ENCODE peak calls at places on chromosome 18, in nine cellular contexts. One of them, this sample, is unnamed. For H3K4me1, the result is how much of the 10 kb centered on the place peaks cover.

GRCh38 chr18:46939337-46939963 is 22.0 kb downstream of the KATNAL2 start:
- DNase-seq in psoas muscle: no peak
- DNase-seq in K562: no peak
- DNase-seq in cardiac muscle cell: peak
- DNase-seq in gastrocnemius medialis: peak
- DNase-seq in neural progenitor cell: no peak
- DNase-seq in heart left ventricle: no peak
- DNase-seq in thoracic aorta: no peak
- DNase-seq in left ventricle myocardium inferior: no peak
- DNase-seq in this sample: no peak

GRCh38 chr18:25587545-25587944 is 235.6 kb upstream of the ZNF521 start:
- DNase-seq in left ventricle myocardium inferior: no peak
- DNase-seq in thoracic aorta: no peak
- DNase-seq in gastrocnemius medialis: no peak
- DNase-seq in cardiac muscle cell: no peak
- DNase-seq in K562: no peak
- DNase-seq in heart left ventricle: no peak
- DNase-seq in psoas muscle: no peak
- DNase-seq in neural progenitor cell: no peak
- DNase-seq in this sample: no peak

GRCh38 chr18:34789768-34790344 is 79.8 kb downstream of the DTNA start:
- DNase-seq in thoracic aorta: no peak
- DNase-seq in psoas muscle: no peak
- DNase-seq in cardiac muscle cell: no peak
- DNase-seq in heart left ventricle: no peak
- DNase-seq in K562: no peak
- DNase-seq in gastrocnemius medialis: no peak
- DNase-seq in left ventricle myocardium inferior: no peak
- DNase-seq in neural progenitor cell: no peak
- DNase-seq in this sample: no peak

GRCh38 chr18:70415823-70416488 is 127.1 kb downstream of the SOCS6 start:
- DNase-seq in thoracic aorta: no peak
- DNase-seq in psoas muscle: no peak
- DNase-seq in neural progenitor cell: no peak
- DNase-seq in K562: no peak
- DNase-seq in left ventricle myocardium inferior: no peak
- DNase-seq in heart left ventricle: no peak
- DNase-seq in gastrocnemius medialis: no peak
- DNase-seq in cardiac muscle cell: no peak
- DNase-seq in this sample: no peak

GRCh38 chr18:23719634-23720201 is 30.5 kb downstream of the LAMA3 start:
- DNase-seq in K562: peak
- DNase-seq in cardiac muscle cell: peak
- DNase-seq in psoas muscle: no peak
- DNase-seq in neural progenitor cell: no peak
- DNase-seq in left ventricle myocardium inferior: no peak
- DNase-seq in heart left ventricle: no peak
- DNase-seq in thoracic aorta: peak
- DNase-seq in gastrocnemius medialis: no peak
- DNase-seq in this sample: no peak

GRCh38 chr18:9428301-9428706 is 47.0 kb upstream of the RALBP1 start:
- DNase-seq in heart left ventricle: no peak
- DNase-seq in K562: no peak
- DNase-seq in cardiac muscle cell: no peak
- DNase-seq in thoracic aorta: no peak
- DNase-seq in neural progenitor cell: no peak
- DNase-seq in left ventricle myocardium inferior: no peak
- DNase-seq in gastrocnemius medialis: no peak
- DNase-seq in psoas muscle: peak
- DNase-seq in this sample: no peak

GRCh38 chr18:63409301-63409700 is 13.0 kb downstream of the VPS4B start:
- DNase-seq in heart left ventricle: no peak
- DNase-seq in gastrocnemius medialis: no peak
- DNase-seq in cardiac muscle cell: no peak
- DNase-seq in psoas muscle: no peak
- DNase-seq in K562: no peak
- DNase-seq in neural progenitor cell: no peak
- DNase-seq in left ventricle myocardium inferior: no peak
- DNase-seq in thoracic aorta: no peak
- DNase-seq in this sample: no peak

GRCh38 chr18:9992988-9993845 is 79.4 kb downstream of the VAPA start:
- DNase-seq in thoracic aorta: no peak
- DNase-seq in heart left ventricle: no peak
- DNase-seq in neural progenitor cell: no peak
- DNase-seq in K562: no peak
- DNase-seq in gastrocnemius medialis: no peak
- DNase-seq in cardiac muscle cell: no peak
- DNase-seq in left ventricle myocardium inferior: no peak
- DNase-seq in psoas muscle: no peak
- DNase-seq in this sample: no peak

GRCh38 chr18:37565138-37565984 is at the start of gene CELF4:
- DNase-seq in left ventricle myocardium inferior: no peak
- DNase-seq in thoracic aorta: no peak
- DNase-seq in psoas muscle: no peak
- DNase-seq in neural progenitor cell: peak
- DNase-seq in gastrocnemius medialis: no peak
- DNase-seq in K562: no peak
- DNase-seq in heart left ventricle: no peak
- DNase-seq in cardiac muscle cell: no peak
- DNase-seq in this sample: no peak

GRCh38 chr18:79850731-79851130 is 53.0 kb downstream of the KCNG2 start:
- DNase-seq in psoas muscle: no peak
- DNase-seq in thoracic aorta: no peak
- DNase-seq in neural progenitor cell: no peak
- DNase-seq in left ventricle myocardium inferior: no peak
- DNase-seq in gastrocnemius medialis: no peak
- DNase-seq in heart left ventricle: no peak
- DNase-seq in cardiac muscle cell: no peak
- DNase-seq in K562: no peak
- DNase-seq in this sample: no peak

GRCh38 chr18:59515147-59515546 is 156.1 kb upstream of the LMAN1 start:
- DNase-seq in K562: no peak
- DNase-seq in neural progenitor cell: no peak
- DNase-seq in psoas muscle: no peak
- DNase-seq in left ventricle myocardium inferior: no peak
- DNase-seq in thoracic aorta: no peak
- DNase-seq in cardiac muscle cell: no peak
- DNase-seq in heart left ventricle: no peak
- DNase-seq in gastrocnemius medialis: no peak
- DNase-seq in this sample: no peak

GRCh38 chr18:74804677-74805076 is 207.0 kb downstream of the ZNF407 start:
- DNase-seq in left ventricle myocardium inferior: no peak
- DNase-seq in psoas muscle: no peak
- DNase-seq in cardiac muscle cell: no peak
- DNase-seq in heart left ventricle: no peak
- DNase-seq in neural progenitor cell: no peak
- DNase-seq in gastrocnemius medialis: no peak
- DNase-seq in K562: no peak
- DNase-seq in thoracic aorta: no peak
- DNase-seq in this sample: no peak

GRCh38 chr18:76376668-76377358 is 118.2 kb downstream of the ZNF516 start:
- DNase-seq in gastrocnemius medialis: no peak
- DNase-seq in K562: peak
- DNase-seq in heart left ventricle: no peak
- DNase-seq in thoracic aorta: no peak
- DNase-seq in cardiac muscle cell: no peak
- DNase-seq in neural progenitor cell: no peak
- DNase-seq in psoas muscle: no peak
- DNase-seq in left ventricle myocardium inferior: no peak
- DNase-seq in this sample: no peak

GRCh38 chr18:37270046-37270665 is 295.4 kb downstream of the CELF4 start:
- DNase-seq in cardiac muscle cell: peak
- DNase-seq in psoas muscle: no peak
- DNase-seq in left ventricle myocardium inferior: peak
- DNase-seq in neural progenitor cell: peak
- DNase-seq in K562: peak
- DNase-seq in heart left ventricle: peak
- DNase-seq in gastrocnemius medialis: no peak
- DNase-seq in thoracic aorta: no peak
- DNase-seq in this sample: peak

GRCh38 chr18:9103488-9103887 is 989 bp downstream of the NDUFV2 start:
- DNase-seq in heart left ventricle: no peak
- DNase-seq in gastrocnemius medialis: no peak
- DNase-seq in cardiac muscle cell: peak
- DNase-seq in thoracic aorta: no peak
- DNase-seq in neural progenitor cell: no peak
- DNase-seq in left ventricle myocardium inferior: no peak
- DNase-seq in psoas muscle: no peak
- DNase-seq in K562: no peak
- DNase-seq in this sample: no peak

GRCh38 chr18:31741096-31741735 is 19.5 kb downstream of the SLC25A52 start:
- DNase-seq in gastrocnemius medialis: no peak
- DNase-seq in K562: peak
- DNase-seq in left ventricle myocardium inferior: no peak
- DNase-seq in psoas muscle: no peak
- DNase-seq in neural progenitor cell: peak
- DNase-seq in cardiac muscle cell: peak
- DNase-seq in thoracic aorta: peak
- DNase-seq in heart left ventricle: no peak
- DNase-seq in this sample: no peak

GRCh38 chr18:39051013-39051412 is 1485.4 kb upstream of the CELF4 start:
- DNase-seq in thoracic aorta: no peak
- DNase-seq in left ventricle myocardium inferior: no peak
- DNase-seq in neural progenitor cell: no peak
- DNase-seq in cardiac muscle cell: no peak
- DNase-seq in K562: no peak
- DNase-seq in gastrocnemius medialis: no peak
- DNase-seq in psoas muscle: no peak
- DNase-seq in heart left ventricle: no peak
- DNase-seq in this sample: no peak

GRCh38 chr18:43830905-43831304 is 553.6 kb upstream of the SYT4 start:
- DNase-seq in heart left ventricle: no peak
- DNase-seq in psoas muscle: no peak
- DNase-seq in thoracic aorta: no peak
- DNase-seq in K562: no peak
- DNase-seq in left ventricle myocardium inferior: no peak
- DNase-seq in gastrocnemius medialis: no peak
- DNase-seq in neural progenitor cell: no peak
- DNase-seq in cardiac muscle cell: no peak
- DNase-seq in this sample: no peak

GRCh38 chr18:13605477-13605876 is 120.9 kb downstream of the FAM210A start:
- DNase-seq in heart left ventricle: no peak
- DNase-seq in neural progenitor cell: no peak
- DNase-seq in cardiac muscle cell: no peak
- DNase-seq in psoas muscle: no peak
- DNase-seq in thoracic aorta: no peak
- DNase-seq in K562: no peak
- DNase-seq in gastrocnemius medialis: no peak
- DNase-seq in left ventricle myocardium inferior: no peak
- DNase-seq in this sample: no peak
- H3K4me1 ChIP-seq in heart left ventricle: under half
- H3K4me1 ChIP-seq in neural progenitor cell: under half
- H3K4me1 ChIP-seq in cardiac muscle cell: under half
- H3K4me1 ChIP-seq in psoas muscle: under half
- H3K4me1 ChIP-seq in thoracic aorta: under half
- H3K4me1 ChIP-seq in K562: under half
- H3K4me1 ChIP-seq in gastrocnemius medialis: under half
- H3K4me1 ChIP-seq in left ventricle myocardium inferior: under half
- H3K4me1 ChIP-seq in this sample: under half

GRCh38 chr18:56358608-56359007 is 279.8 kb downstream of the TXNL1 start:
- DNase-seq in heart left ventricle: no peak
- DNase-seq in K562: no peak
- DNase-seq in thoracic aorta: no peak
- DNase-seq in gastrocnemius medialis: no peak
- DNase-seq in left ventricle myocardium inferior: no peak
- DNase-seq in psoas muscle: no peak
- DNase-seq in neural progenitor cell: no peak
- DNase-seq in cardiac muscle cell: no peak
- DNase-seq in this sample: no peak
- TF ChIP-seq CTCF in heart left ventricle: no peak
- TF ChIP-seq CTCF in K562: no peak
- TF ChIP-seq CTCF in thoracic aorta: no peak
- TF ChIP-seq CTCF in gastrocnemius medialis: no peak
- TF ChIP-seq CTCF in left ventricle myocardium inferior: peak
- TF ChIP-seq CTCF in psoas muscle: no peak
- TF ChIP-seq CTCF in neural progenitor cell: no peak
- TF ChIP-seq CTCF in cardiac muscle cell: no peak
- TF ChIP-seq CTCF in this sample: peak

GRCh38 chr18:57805117-57805516 is 2.0 kb upstream of the ATP8B1 start:
- DNase-seq in thoracic aorta: no peak
- DNase-seq in gastrocnemius medialis: no peak
- DNase-seq in psoas muscle: no peak
- DNase-seq in neural progenitor cell: no peak
- DNase-seq in left ventricle myocardium inferior: no peak
- DNase-seq in K562: no peak
- DNase-seq in cardiac muscle cell: no peak
- DNase-seq in heart left ventricle: no peak
- DNase-seq in this sample: no peak

GRCh38 chr18:57806891-57807280 is 3.8 kb upstream of the ATP8B1 start:
- DNase-seq in thoracic aorta: no peak
- DNase-seq in K562: no peak
- DNase-seq in gastrocnemius medialis: peak
- DNase-seq in neural progenitor cell: no peak
- DNase-seq in left ventricle myocardium inferior: no peak
- DNase-seq in psoas muscle: no peak
- DNase-seq in heart left ventricle: no peak
- DNase-seq in cardiac muscle cell: peak
- DNase-seq in this sample: no peak

GRCh38 chr18:57806201-57806890 is 3.2 kb upstream of the ATP8B1 start:
- DNase-seq in thoracic aorta: no peak
- DNase-seq in K562: no peak
- DNase-seq in left ventricle myocardium inferior: no peak
- DNase-seq in gastrocnemius medialis: no peak
- DNase-seq in cardiac muscle cell: no peak
- DNase-seq in psoas muscle: no peak
- DNase-seq in neural progenitor cell: no peak
- DNase-seq in heart left ventricle: no peak
- DNase-seq in this sample: no peak

GRCh38 chr18:57809190-57809589 is 6.1 kb upstream of the ATP8B1 start:
- DNase-seq in heart left ventricle: no peak
- DNase-seq in psoas muscle: no peak
- DNase-seq in gastrocnemius medialis: no peak
- DNase-seq in cardiac muscle cell: no peak
- DNase-seq in thoracic aorta: no peak
- DNase-seq in K562: no peak
- DNase-seq in neural progenitor cell: no peak
- DNase-seq in left ventricle myocardium inferior: no peak
- DNase-seq in this sample: no peak

GRCh38 chr18:57807336-57808117 is 4.4 kb upstream of the ATP8B1 start:
- DNase-seq in left ventricle myocardium inferior: no peak
- DNase-seq in neural progenitor cell: no peak
- DNase-seq in psoas muscle: no peak
- DNase-seq in thoracic aorta: no peak
- DNase-seq in heart left ventricle: no peak
- DNase-seq in K562: no peak
- DNase-seq in cardiac muscle cell: peak
- DNase-seq in gastrocnemius medialis: no peak
- DNase-seq in this sample: no peak
- H3K4me3 ChIP-seq in left ventricle myocardium inferior: no peak
- H3K4me3 ChIP-seq in neural progenitor cell: no peak
- H3K4me3 ChIP-seq in psoas muscle: no peak
- H3K4me3 ChIP-seq in thoracic aorta: peak
- H3K4me3 ChIP-seq in heart left ventricle: no peak
- H3K4me3 ChIP-seq in K562: no peak
- H3K4me3 ChIP-seq in cardiac muscle cell: no peak
- H3K4me3 ChIP-seq in gastrocnemius medialis: no peak
- H3K4me3 ChIP-seq in this sample: no peak

DNA sequence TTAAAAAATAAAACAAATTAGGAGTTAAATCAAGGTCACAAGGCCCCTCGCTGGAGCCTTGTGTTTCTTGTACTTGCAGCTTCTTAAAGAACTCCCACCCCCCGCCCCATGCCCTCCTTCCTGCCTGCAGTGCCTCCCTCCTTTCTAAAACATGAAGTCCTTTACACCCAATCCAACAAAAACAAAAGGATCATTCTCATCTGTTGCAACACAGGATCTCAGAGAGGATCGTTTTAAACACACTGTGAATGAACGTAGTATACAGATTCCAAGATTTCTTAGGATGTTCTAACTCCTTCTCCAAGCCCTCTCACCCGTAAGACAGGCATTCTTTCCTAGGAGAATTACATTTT is 1.9 kb downstream of the MRO start:
- DNase-seq in cardiac muscle cell: peak
- DNase-seq in gastrocnemius medialis: no peak
- DNase-seq in K562: no peak
- DNase-seq in left ventricle myocardium inferior: no peak
- DNase-seq in psoas muscle: no peak
- DNase-seq in heart left ventricle: no peak
- DNase-seq in thoracic aorta: no peak
- DNase-seq in neural progenitor cell: no peak
- DNase-seq in this sample: no peak
- H3K4me1 ChIP-seq in cardiac muscle cell: under half
- H3K4me1 ChIP-seq in gastrocnemius medialis: under half
- H3K4me1 ChIP-seq in K562: under half
- H3K4me1 ChIP-seq in left ventricle myocardium inferior: under half
- H3K4me1 ChIP-seq in psoas muscle: under half
- H3K4me1 ChIP-seq in heart left ventricle: under half
- H3K4me1 ChIP-seq in thoracic aorta: under half
- H3K4me1 ChIP-seq in neural progenitor cell: under half
- H3K4me1 ChIP-seq in this sample: under half